ENCODE peak calls at places on chromosomes 13 and 19, in nine cellular contexts. One of them, this sample, is unnamed.

GRCh38 chr13:50676602-50677001 is 166.9 kb downstream of the DLEU7 start:
- DNase-seq in fibroblast of lung: peak
- DNase-seq in effector memory CD8-positive, alpha-beta T cell: peak
- DNase-seq in choroid plexus epithelial cell: peak
- DNase-seq in ELR: peak
- DNase-seq in neural crest cell: no peak
- DNase-seq in H7: no peak
- DNase-seq in omental fat pad: no peak
- DNase-seq in EH: peak
- DNase-seq in this sample: no peak

GRCh38 chr13:99356216-99357089 is 49.3 kb upstream of the GPR183 start:
- DNase-seq in fibroblast of lung: peak
- DNase-seq in effector memory CD8-positive, alpha-beta T cell: peak
- DNase-seq in choroid plexus epithelial cell: peak
- DNase-seq in ELR: peak
- DNase-seq in neural crest cell: no peak
- DNase-seq in H7: no peak
- DNase-seq in omental fat pad: no peak
- DNase-seq in EH: peak
- DNase-seq in this sample: no peak

GRCh38 chr13:107301724-107302374 is 733.9 kb upstream of the ARGLU1 start:
- DNase-seq in fibroblast of lung: no peak
- DNase-seq in effector memory CD8-positive, alpha-beta T cell: no peak
- DNase-seq in choroid plexus epithelial cell: peak
- DNase-seq in ELR: peak
- DNase-seq in neural crest cell: no peak
- DNase-seq in H7: peak
- DNase-seq in omental fat pad: no peak
- DNase-seq in EH: no peak
- DNase-seq in this sample: peak

GRCh38 chr19:17281391-17282304 is at the start of gene ANKLE1:
- DNase-seq in fibroblast of lung: no peak
- DNase-seq in effector memory CD8-positive, alpha-beta T cell: peak
- DNase-seq in choroid plexus epithelial cell: no peak
- DNase-seq in ELR: peak
- DNase-seq in neural crest cell: peak
- DNase-seq in H7: peak
- DNase-seq in omental fat pad: no peak
- DNase-seq in EH: peak
- DNase-seq in this sample: peak

GRCh38 chr19:18112989-18113478 is 15.5 kb downstream of the MAST3 start:
- DNase-seq in fibroblast of lung: peak
- DNase-seq in effector memory CD8-positive, alpha-beta T cell: peak
- DNase-seq in choroid plexus epithelial cell: peak
- DNase-seq in ELR: peak
- DNase-seq in neural crest cell: peak
- DNase-seq in H7: peak
- DNase-seq in omental fat pad: peak
- DNase-seq in EH: peak
- DNase-seq in this sample: peak

GRCh38 chr19:7910321-7911161 is 4.1 kb upstream of the TGFBR3L start:
- DNase-seq in fibroblast of lung: no peak
- DNase-seq in effector memory CD8-positive, alpha-beta T cell: no peak
- DNase-seq in choroid plexus epithelial cell: no peak
- DNase-seq in ELR: no peak
- DNase-seq in neural crest cell: no peak
- DNase-seq in H7: no peak
- DNase-seq in omental fat pad: no peak
- DNase-seq in EH: no peak
- DNase-seq in this sample: no peak

GRCh38 chr19:31263317-31263716 is 85.9 kb downstream of the TSHZ3 start:
- DNase-seq in fibroblast of lung: no peak
- DNase-seq in effector memory CD8-positive, alpha-beta T cell: no peak
- DNase-seq in choroid plexus epithelial cell: no peak
- DNase-seq in ELR: no peak
- DNase-seq in neural crest cell: no peak
- DNase-seq in H7: no peak
- DNase-seq in omental fat pad: no peak
- DNase-seq in EH: no peak
- DNase-seq in this sample: no peak

GRCh38 chr13:75258159-75258782 is 223.7 kb downstream of the TBC1D4 start:
- DNase-seq in fibroblast of lung: peak
- DNase-seq in effector memory CD8-positive, alpha-beta T cell: no peak
- DNase-seq in choroid plexus epithelial cell: peak
- DNase-seq in ELR: peak
- DNase-seq in neural crest cell: no peak
- DNase-seq in H7: peak
- DNase-seq in omental fat pad: no peak
- DNase-seq in EH: peak
- DNase-seq in this sample: peak

GRCh38 chr19:34661357-34661756 is 15.6 kb downstream of the SCGB2B2 start:
- DNase-seq in fibroblast of lung: no peak
- DNase-seq in effector memory CD8-positive, alpha-beta T cell: no peak
- DNase-seq in choroid plexus epithelial cell: no peak
- DNase-seq in ELR: no peak
- DNase-seq in neural crest cell: no peak
- DNase-seq in H7: no peak
- DNase-seq in omental fat pad: no peak
- DNase-seq in EH: no peak
- DNase-seq in this sample: no peak

GRCh38 chr13:73401769-73402168 is 343.0 kb downstream of the KLF5 start:
- DNase-seq in fibroblast of lung: no peak
- DNase-seq in effector memory CD8-positive, alpha-beta T cell: no peak
- DNase-seq in choroid plexus epithelial cell: peak
- DNase-seq in ELR: no peak
- DNase-seq in neural crest cell: no peak
- DNase-seq in H7: peak
- DNase-seq in omental fat pad: no peak
- DNase-seq in EH: peak
- DNase-seq in this sample: no peak

GRCh38 chr19:19460761-19461265 is 54.5 kb downstream of the TSSK6 start:
- DNase-seq in fibroblast of lung: no peak
- DNase-seq in effector memory CD8-positive, alpha-beta T cell: peak
- DNase-seq in choroid plexus epithelial cell: no peak
- DNase-seq in ELR: peak
- DNase-seq in neural crest cell: no peak
- DNase-seq in H7: peak
- DNase-seq in omental fat pad: no peak
- DNase-seq in EH: peak
- DNase-seq in this sample: peak

GRCh38 chr13:111978536-111978935 is 88.4 kb upstream of the SOX1 start:
- DNase-seq in fibroblast of lung: no peak
- DNase-seq in effector memory CD8-positive, alpha-beta T cell: no peak
- DNase-seq in choroid plexus epithelial cell: no peak
- DNase-seq in ELR: no peak
- DNase-seq in neural crest cell: no peak
- DNase-seq in H7: no peak
- DNase-seq in omental fat pad: no peak
- DNase-seq in EH: no peak
- DNase-seq in this sample: no peak

GRCh38 chr19:21117041-21117907 is 24.6 kb upstream of the ZNF431 start:
- DNase-seq in fibroblast of lung: peak
- DNase-seq in effector memory CD8-positive, alpha-beta T cell: no peak
- DNase-seq in choroid plexus epithelial cell: peak
- DNase-seq in ELR: peak
- DNase-seq in neural crest cell: no peak
- DNase-seq in H7: no peak
- DNase-seq in omental fat pad: no peak
- DNase-seq in EH: peak
- DNase-seq in this sample: no peak

GRCh38 chr19:46073268-46073922 is 32.6 kb upstream of the IGFL4 start:
- DNase-seq in fibroblast of lung: peak
- DNase-seq in effector memory CD8-positive, alpha-beta T cell: no peak
- DNase-seq in choroid plexus epithelial cell: peak
- DNase-seq in ELR: peak
- DNase-seq in neural crest cell: no peak
- DNase-seq in H7: no peak
- DNase-seq in omental fat pad: no peak
- DNase-seq in EH: peak
- DNase-seq in this sample: no peak

GRCh38 chr13:102721800-102722231 is 27.0 kb upstream of the METTL21C start:
- DNase-seq in fibroblast of lung: peak
- DNase-seq in effector memory CD8-positive, alpha-beta T cell: peak
- DNase-seq in choroid plexus epithelial cell: peak
- DNase-seq in ELR: no peak
- DNase-seq in neural crest cell: no peak
- DNase-seq in H7: no peak
- DNase-seq in omental fat pad: no peak
- DNase-seq in EH: peak
- DNase-seq in this sample: no peak

GRCh38 chr13:106246817-106247216 is 288.6 kb downstream of the EFNB2 start:
- DNase-seq in fibroblast of lung: no peak
- DNase-seq in effector memory CD8-positive, alpha-beta T cell: no peak
- DNase-seq in choroid plexus epithelial cell: no peak
- DNase-seq in ELR: no peak
- DNase-seq in neural crest cell: no peak
- DNase-seq in H7: no peak
- DNase-seq in omental fat pad: no peak
- DNase-seq in EH: no peak
- DNase-seq in this sample: no peak

GRCh38 chr19:53432088-53432661 is 391 bp downstream of the ZNF761 start:
- DNase-seq in fibroblast of lung: peak
- DNase-seq in effector memory CD8-positive, alpha-beta T cell: no peak
- DNase-seq in choroid plexus epithelial cell: peak
- DNase-seq in ELR: peak
- DNase-seq in neural crest cell: peak
- DNase-seq in H7: peak
- DNase-seq in omental fat pad: no peak
- DNase-seq in EH: peak
- DNase-seq in this sample: peak

GRCh38 chr19:14555918-14556661 is 15.8 kb downstream of the NDUFB7 start:
- DNase-seq in fibroblast of lung: peak
- DNase-seq in effector memory CD8-positive, alpha-beta T cell: no peak
- DNase-seq in choroid plexus epithelial cell: peak
- DNase-seq in ELR: peak
- DNase-seq in neural crest cell: no peak
- DNase-seq in H7: no peak
- DNase-seq in omental fat pad: no peak
- DNase-seq in EH: peak
- DNase-seq in this sample: no peak

GRCh38 chr19:6038634-6039405 is 60.9 kb upstream of the RANBP3 start:
- DNase-seq in fibroblast of lung: no peak
- DNase-seq in effector memory CD8-positive, alpha-beta T cell: no peak
- DNase-seq in choroid plexus epithelial cell: peak
- DNase-seq in ELR: no peak
- DNase-seq in neural crest cell: no peak
- DNase-seq in H7: no peak
- DNase-seq in omental fat pad: no peak
- DNase-seq in EH: peak
- DNase-seq in this sample: no peak

GRCh38 chr19:55212447-55212846 is 3.1 kb upstream of the PTPRH start:
- DNase-seq in fibroblast of lung: no peak
- DNase-seq in effector memory CD8-positive, alpha-beta T cell: no peak
- DNase-seq in choroid plexus epithelial cell: no peak
- DNase-seq in ELR: peak
- DNase-seq in neural crest cell: peak
- DNase-seq in H7: peak
- DNase-seq in omental fat pad: no peak
- DNase-seq in EH: no peak
- DNase-seq in this sample: no peak

GRCh38 chr19:44577566-44577874 is 35.8 kb upstream of the IGSF23 start:
- DNase-seq in fibroblast of lung: no peak
- DNase-seq in effector memory CD8-positive, alpha-beta T cell: no peak
- DNase-seq in choroid plexus epithelial cell: no peak
- DNase-seq in ELR: no peak
- DNase-seq in neural crest cell: no peak
- DNase-seq in H7: no peak
- DNase-seq in omental fat pad: no peak
- DNase-seq in EH: no peak
- DNase-seq in this sample: no peak

GRCh38 chr13:30800107-30800506 is 64.8 kb downstream of the ALOX5AP start:
- DNase-seq in fibroblast of lung: no peak
- DNase-seq in effector memory CD8-positive, alpha-beta T cell: no peak
- DNase-seq in choroid plexus epithelial cell: no peak
- DNase-seq in ELR: no peak
- DNase-seq in neural crest cell: no peak
- DNase-seq in H7: no peak
- DNase-seq in omental fat pad: no peak
- DNase-seq in EH: no peak
- DNase-seq in this sample: no peak

GRCh38 chr19:16836115-16836905 is 7.1 kb downstream of the SIN3B start:
- DNase-seq in fibroblast of lung: peak
- DNase-seq in effector memory CD8-positive, alpha-beta T cell: no peak
- DNase-seq in choroid plexus epithelial cell: peak
- DNase-seq in ELR: peak
- DNase-seq in neural crest cell: no peak
- DNase-seq in H7: peak
- DNase-seq in omental fat pad: no peak
- DNase-seq in EH: no peak
- DNase-seq in this sample: peak

GRCh38 chr13:110564472-110564985 is 3.0 kb upstream of the RAB20 start:
- DNase-seq in fibroblast of lung: no peak
- DNase-seq in effector memory CD8-positive, alpha-beta T cell: no peak
- DNase-seq in choroid plexus epithelial cell: no peak
- DNase-seq in ELR: no peak
- DNase-seq in neural crest cell: no peak
- DNase-seq in H7: no peak
- DNase-seq in omental fat pad: no peak
- DNase-seq in EH: no peak
- DNase-seq in this sample: no peak

GRCh38 chr19:29715695-29716581 is 877 bp upstream of the C19orf12 start:
- DNase-seq in fibroblast of lung: no peak
- DNase-seq in effector memory CD8-positive, alpha-beta T cell: no peak
- DNase-seq in choroid plexus epithelial cell: peak
- DNase-seq in ELR: peak
- DNase-seq in neural crest cell: no peak
- DNase-seq in H7: no peak
- DNase-seq in omental fat pad: no peak
- DNase-seq in EH: no peak
- DNase-seq in this sample: no peak

This sample was measured in neural progenitor cell.